ENCODE peak calls at places on chromosomes 3 and 15, in five cellular contexts. H is fibroblast of lung, W is aorta, S is pancreas, C is SK-N-SH. K is an unnamed sample.

GRCh38 chr15:29066848-29067247 is 181.1 kb downstream of the APBA2 start:
- DNase-seq in H (no peak), S (no peak), C (no peak), W (no peak), K (no peak)

GRCh38 chr3:195100903-195101591 is 169.9 kb downstream of the XXYLT1 start:
- DNase-seq in C (peak; percentile 76), H (peak; percentile 19), W (peak; percentile 61), S (no peak), K (no peak)

GRCh38 chr3:143657391-143657790 is 190.9 kb downstream of the SLC9A9 start:
- DNase-seq in C (no peak), W (no peak), S (no peak), H (peak; percentile 61), K (no peak)

GRCh38 chr15:50138391-50138790 is 19.4 kb upstream of the ATP8B4 start:
- DNase-seq in W (no peak), C (no peak), H (peak; percentile 27), S (no peak), K (no peak)

GRCh38 chr3:43755511-43756200 is 64.9 kb downstream of the ABHD5 start:
- DNase-seq in W (no peak), S (no peak), H (no peak), C (no peak), K (no peak)

GRCh38 chr3:81274671-81275070 is 486.8 kb downstream of the GBE1 start:
- DNase-seq in W (no peak), C (no peak), H (no peak), S (no peak), K (no peak)

GRCh38 chr3:104564045-104564643 is 802.6 kb upstream of the ALCAM start:
- DNase-seq in C (no peak), H (peak; percentile 54), S (no peak), W (peak; percentile 45), K (no peak)

GRCh38 chr3:126245811-126246727 is 65.7 kb upstream of the ALDH1L1 start:
- DNase-seq in W (no peak), S (no peak), H (peak; percentile 80), C (peak; percentile 59), K (peak; percentile 69)

GRCh38 chr3:8529738-8530525 is 28.3 kb downstream of the LMCD1 start:
- DNase-seq in S (no peak), W (peak; percentile 61), C (no peak), H (peak; percentile 40), K (no peak)

GRCh38 chr15:58053236-58054153 is 12.0 kb downstream of the ALDH1A2 start:
- DNase-seq in S (no peak), H (no peak), C (no peak), W (no peak), K (no peak)

GRCh38 chr3:186882125-186882524 is 39.6 kb downstream of the ADIPOQ start:
- DNase-seq in W (no peak), H (no peak), S (no peak), C (no peak), K (no peak)

GRCh38 chr3:28122227-28122626 is 119.2 kb upstream of the CMC1 start:
- DNase-seq in H (peak; percentile 57), S (no peak), C (no peak), W (no peak), K (no peak)

GRCh38 chr3:113287818-113288648 is 76.7 kb downstream of the BOC start:
- DNase-seq in W (no peak), S (no peak), H (peak; percentile 78), C (peak; percentile 72), K (no peak)

GRCh38 chr3:27302891-27303290 is 66.3 kb downstream of the NEK10 start:
- DNase-seq in S (no peak), H (no peak), C (no peak), W (no peak), K (no peak)

GRCh38 chr3:171876651-171877272 is 33.6 kb downstream of the TMEM212 start:
- DNase-seq in S (no peak), C (no peak), W (no peak), H (peak; percentile 95), K (no peak)

GRCh38 chr15:49421991-49422390 is 1.1 kb upstream of the FGF7 start:
- DNase-seq in S (peak; percentile 21), C (peak; percentile 23), H (peak; percentile 88), W (peak; percentile 53), K (peak; percentile 20)

GRCh38 chr15:68223171-68223570 is 6.4 kb downstream of the CLN6 start:
- DNase-seq in H (no peak), W (peak; percentile 17), S (no peak), C (no peak), K (no peak)

GRCh38 chr3:81958967-81959625 is 197.7 kb upstream of the GBE1 start:
- DNase-seq in C (no peak), H (peak; percentile 12), W (no peak), S (no peak), K (no peak)

GRCh38 chr3:49412632-49413337 is 562 bp downstream of the TCTA start:
- DNase-seq in S (peak; percentile 29), W (no peak), H (no peak), C (no peak), K (no peak)

GRCh38 chr3:28575100-28575747 is 226.6 kb upstream of the AZI2 start:
- DNase-seq in S (peak; percentile 78), C (peak; percentile 77), H (peak; percentile 8), W (peak; percentile 53), K (peak; percentile 28)

GRCh38 chr3:104165866-104166265 is 1200.8 kb upstream of the ALCAM start:
- DNase-seq in S (no peak), H (no peak), C (no peak), W (no peak), K (no peak)

GRCh38 chr15:88487176-88487795 is 19.8 kb downstream of the MRPS11 start:
- DNase-seq in H (no peak), W (no peak), S (no peak), C (no peak), K (no peak)

GRCh38 chr3:113166719-113167492 is 44.5 kb upstream of the BOC start:
- DNase-seq in S (no peak), W (peak; percentile 55), H (peak; percentile 73), C (peak; percentile 57), K (peak; percentile 46)

GRCh38 chr3:141680620-141681389 is 57.3 kb upstream of the RNF7 start:
- DNase-seq in W (no peak), C (peak; percentile 37), S (no peak), H (peak; percentile 26), K (no peak)

DNA sequence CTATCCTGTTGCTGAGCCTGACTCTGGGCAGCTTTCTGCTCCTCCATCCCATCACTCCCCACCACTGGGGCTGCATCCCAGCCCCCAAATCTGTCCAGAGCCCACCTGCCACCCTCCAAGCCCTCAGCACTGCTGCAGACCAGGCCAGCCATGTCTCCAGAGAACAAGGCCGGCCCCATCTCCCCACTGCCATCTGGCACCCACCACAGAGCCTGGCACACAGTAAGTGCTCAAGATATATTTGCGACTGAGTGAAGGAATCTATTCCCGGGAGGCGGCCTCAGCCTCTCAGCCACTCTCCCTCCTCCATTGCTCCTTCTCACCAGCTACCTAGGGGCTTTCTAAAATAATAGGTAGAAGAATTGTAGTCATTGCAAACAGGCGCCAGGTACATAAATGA is 4.8 kb downstream of the PLXND1 start:
- DNase-seq in H (no peak), S (no peak), C (no peak), W (no peak), K (no peak)
- H3K4me1 ChIP-seq in H (peaks cover 51% of the 10 kb centered on the region), S (peaks cover 7% of the 10 kb centered on the region), C (peaks cover 18% of the 10 kb centered on the region), W (no peaks in the 10 kb centered on the region), K (peaks cover 56% of the 10 kb centered on the region)

GRCh38 chr3:15063656-15064286 is 1.3 kb downstream of the MRPS25 start:
- DNase-seq in S (no peak), C (peak; percentile 32), H (no peak), W (no peak), K (no peak)

GRCh38 chr3:15066467-15066866 is 1.4 kb upstream of the MRPS25 start:
- DNase-seq in S (no peak), H (no peak), W (no peak), C (no peak), K (no peak)

GRCh38 chr3:15065550-15066007 is 464 bp upstream of the MRPS25 start:
- DNase-seq in W (no peak), C (no peak), S (no peak), H (no peak), K (no peak)

GRCh38 chr3:15064299-15064834 is 748 bp downstream of the MRPS25 start:
- DNase-seq in W (no peak), S (no peak), C (peak; percentile 66), H (peak; percentile 24), K (no peak)

DNA sequence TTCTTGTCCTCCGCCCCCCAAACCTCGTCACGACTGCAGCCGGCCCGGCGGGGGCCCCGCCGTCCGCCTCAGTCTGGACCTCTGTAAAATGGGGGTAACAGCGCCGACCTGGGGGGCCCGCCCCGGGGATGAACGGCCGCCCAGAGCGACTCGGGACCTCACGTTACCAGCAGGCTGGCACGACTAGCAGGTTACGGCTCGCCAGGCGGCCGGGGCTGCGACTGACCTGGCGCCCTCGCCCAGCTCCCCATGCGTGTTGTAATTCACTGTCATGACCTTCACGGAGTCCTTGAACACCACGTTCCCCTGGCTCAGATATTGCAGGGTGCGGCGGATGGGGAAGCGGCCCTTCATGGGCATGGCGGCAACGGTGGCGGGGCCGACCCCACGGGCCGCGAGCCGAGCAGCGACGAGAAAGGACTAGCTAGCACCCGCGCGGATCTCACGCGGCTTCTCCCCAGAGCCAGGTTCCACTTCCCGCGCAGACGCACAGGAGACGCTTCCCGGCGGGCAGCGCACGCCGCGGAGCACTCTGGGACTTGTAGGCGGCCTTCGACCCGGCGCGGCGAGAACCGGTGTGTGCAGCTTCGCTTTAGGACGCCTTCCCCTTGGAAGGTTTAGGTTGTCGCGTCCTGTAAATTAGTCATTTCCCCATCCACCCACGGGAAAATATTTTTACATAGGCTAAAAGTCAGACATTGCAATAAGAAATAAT is at the start of gene MRPS25:
- DNase-seq in C (peak; percentile 97), W (peak; percentile 95), S (peak; percentile 96), H (peak; percentile 91), K (peak; percentile 87)
- H3K4me1 ChIP-seq in C (peaks cover 8% of the 10 kb centered on the region), W (peaks cover 4% of the 10 kb centered on the region), S (peaks cover 4% of the 10 kb centered on the region), H (no peaks in the 10 kb centered on the region), K (peaks cover 18% of the 10 kb centered on the region)

GRCh38 chr3:52054689-52055511 is 1.5 kb downstream of the DUSP7 start:
- DNase-seq in C (peak; percentile 71), H (no peak), S (no peak), W (no peak), K (no peak)
- H3K4me1 ChIP-seq in C (peaks cover 17% of the 10 kb centered on the region), H (peaks cover 32% of the 10 kb centered on the region), S (no peaks in the 10 kb centered on the region), W (no peaks in the 10 kb centered on the region), K (peaks cover 52% of the 10 kb centered on the region)

GRCh38 chr3:38168151-38168987 is 3.0 kb downstream of the OXSR1 start:
- DNase-seq in S (no peak), W (no peak), H (peak; percentile 65), C (no peak), K (no peak)

GRCh38 chr3:38170722-38171121 is 5.4 kb downstream of the OXSR1 start:
- DNase-seq in S (no peak), H (no peak), C (no peak), W (no peak), K (no peak)

GRCh38 chr3:38168988-38169363 is 3.6 kb downstream of the OXSR1 start:
- DNase-seq in S (no peak), W (no peak), C (no peak), H (no peak), K (no peak)

GRCh38 chr3:38173834-38174418 is 8.6 kb downstream of the OXSR1 start:
- DNase-seq in W (no peak), C (no peak), S (no peak), H (no peak), K (no peak)

DNA sequence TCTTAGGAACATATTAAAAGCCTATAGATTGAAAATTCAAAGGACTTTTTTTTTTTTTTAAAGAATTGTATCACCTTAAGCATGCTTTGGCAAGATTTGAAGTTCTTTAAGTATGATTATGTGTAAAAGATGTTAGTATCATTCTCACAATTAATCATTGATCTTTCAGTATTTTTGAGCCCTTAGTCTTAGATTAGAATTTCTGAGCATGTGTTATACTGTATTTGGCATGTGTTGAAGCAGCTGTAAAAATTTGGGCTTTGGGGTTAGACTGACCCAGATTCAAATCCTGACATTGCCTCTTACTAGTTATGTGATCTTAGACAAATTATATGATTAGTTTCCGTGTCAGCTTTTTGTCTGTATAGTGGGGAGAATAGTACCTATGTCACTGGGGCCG is 6.3 kb downstream of the OXSR1 start:
- DNase-seq in S (no peak), C (no peak), W (no peak), H (no peak), K (no peak)
- H3K4me1 ChIP-seq in S (peaks cover 7% of the 10 kb centered on the region), C (peaks cover 22% of the 10 kb centered on the region), W (peaks cover 6% of the 10 kb centered on the region), H (peaks cover 13% of the 10 kb centered on the region), K (peaks cover 42% of the 10 kb centered on the region)